ENCODE peak calls at places on chromosomes 2 and 18, in six cellular contexts. One of them, this sample, is unnamed.

GRCh38 chr2:44479127-44479887 is 117.6 kb downstream of the CAMKMT start:
- DNase-seq in tibial artery: no peak
- DNase-seq in uterus: peak; percentile 17
- DNase-seq in adipocyte: peak; percentile 92
- DNase-seq in heart right ventricle: peak; percentile 51
- DNase-seq in fibroblast of lung: peak; percentile 90
- DNase-seq in this sample: peak; percentile 88

GRCh38 chr2:70834106-70834505 is 1.5 kb downstream of the CD207 start:
- DNase-seq in adipocyte: no peak
- DNase-seq in fibroblast of lung: no peak
- DNase-seq in uterus: no peak
- DNase-seq in heart right ventricle: no peak
- DNase-seq in tibial artery: no peak
- DNase-seq in this sample: no peak

GRCh38 chr18:49656098-49656591 is 94.3 kb downstream of the LIPG start:
- DNase-seq in heart right ventricle: no peak
- DNase-seq in adipocyte: peak; percentile 4
- DNase-seq in tibial artery: no peak
- DNase-seq in uterus: no peak
- DNase-seq in fibroblast of lung: peak; percentile 55
- DNase-seq in this sample: peak; percentile 74

GRCh38 chr2:38750011-38750792 is 959 bp downstream of the SRSF7 start:
- DNase-seq in fibroblast of lung: peak; percentile 40
- DNase-seq in heart right ventricle: peak; percentile 61
- DNase-seq in adipocyte: peak; percentile 77
- DNase-seq in uterus: peak; percentile 52
- DNase-seq in tibial artery: peak; percentile 83
- DNase-seq in this sample: peak; percentile 43

GRCh38 chr2:69810550-69810949 is 18.9 kb upstream of the GMCL1 start:
- DNase-seq in uterus: no peak
- DNase-seq in adipocyte: no peak
- DNase-seq in fibroblast of lung: no peak
- DNase-seq in tibial artery: no peak
- DNase-seq in heart right ventricle: no peak
- DNase-seq in this sample: no peak

GRCh38 chr2:67824196-67824595 is 238.6 kb downstream of the C1D start:
- DNase-seq in tibial artery: no peak
- DNase-seq in uterus: peak; percentile 25
- DNase-seq in fibroblast of lung: peak; percentile 47
- DNase-seq in heart right ventricle: no peak
- DNase-seq in adipocyte: no peak
- DNase-seq in this sample: peak; percentile 18

GRCh38 chr18:70422061-70422965 is 133.5 kb downstream of the SOCS6 start:
- DNase-seq in uterus: peak; percentile 78
- DNase-seq in fibroblast of lung: peak; percentile 95
- DNase-seq in tibial artery: peak; percentile 88
- DNase-seq in heart right ventricle: peak; percentile 79
- DNase-seq in adipocyte: peak; percentile 72
- DNase-seq in this sample: peak; percentile 90

GRCh38 chr2:232533944-232534710 is 5.4 kb upstream of the CHRNG start:
- DNase-seq in uterus: no peak
- DNase-seq in tibial artery: no peak
- DNase-seq in fibroblast of lung: no peak
- DNase-seq in adipocyte: no peak
- DNase-seq in heart right ventricle: no peak
- DNase-seq in this sample: no peak

GRCh38 chr2:69097908-69098655 is 85.1 kb downstream of the ANTXR1 start:
- DNase-seq in uterus: no peak
- DNase-seq in heart right ventricle: no peak
- DNase-seq in tibial artery: no peak
- DNase-seq in fibroblast of lung: no peak
- DNase-seq in adipocyte: no peak
- DNase-seq in this sample: no peak

DNA sequence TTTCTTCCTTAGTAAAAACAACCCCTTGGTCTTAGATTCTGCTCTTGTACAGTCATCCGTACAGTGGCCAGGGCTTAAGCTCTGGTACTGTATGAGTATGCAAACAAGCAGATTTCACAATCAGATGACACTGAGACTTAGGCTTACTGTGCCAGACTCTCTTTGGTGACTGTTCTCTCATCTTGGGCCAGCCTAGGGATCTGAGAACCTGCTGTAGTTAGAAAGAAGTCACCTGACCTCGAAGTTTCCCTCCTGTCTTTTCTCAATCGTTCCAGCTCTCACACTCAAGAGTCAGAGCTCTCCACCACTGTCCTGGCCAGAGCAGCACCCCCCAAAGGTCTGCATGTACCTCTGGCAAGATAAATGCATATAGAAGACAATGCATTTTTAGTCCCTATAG is 63.2 kb downstream of the ZEB2 start:
- DNase-seq in tibial artery: no peak
- DNase-seq in fibroblast of lung: peak; percentile 91
- DNase-seq in uterus: no peak
- DNase-seq in adipocyte: peak; percentile 90
- DNase-seq in heart right ventricle: peak; percentile 29
- DNase-seq in this sample: peak; percentile 59
- H3K4me1 ChIP-seq in tibial artery: peaks cover 35% of the 10 kb centered on the region
- H3K4me1 ChIP-seq in fibroblast of lung: peaks cover 31% of the 10 kb centered on the region
- H3K4me1 ChIP-seq in uterus: no peaks in the 10 kb centered on the region
- H3K4me1 ChIP-seq in adipocyte: peaks cover 79% of the 10 kb centered on the region
- H3K4me1 ChIP-seq in heart right ventricle: peaks cover 99% of the 10 kb centered on the region
- H3K4me1 ChIP-seq in this sample: no peaks in the 10 kb centered on the region

DNA sequence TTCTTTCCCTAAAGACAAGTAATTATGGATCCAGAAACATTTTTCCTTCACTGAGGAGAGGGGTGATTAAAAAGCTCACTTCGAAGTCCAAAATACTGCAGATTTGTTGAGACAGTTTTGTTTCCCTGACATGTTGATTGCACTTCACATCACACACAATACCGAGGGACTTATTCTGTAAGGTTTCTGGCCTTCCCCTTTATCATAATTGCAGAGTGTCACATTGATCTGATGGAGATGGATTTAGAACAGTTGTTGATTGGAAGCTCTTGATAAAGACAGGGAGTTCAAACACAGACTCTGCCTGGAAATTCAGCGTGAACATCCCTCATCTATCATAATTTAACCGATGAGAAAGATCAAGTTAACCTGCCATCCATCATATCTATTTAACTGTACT is 163.6 kb downstream of the PTPRM start:
- DNase-seq in uterus: no peak
- DNase-seq in adipocyte: no peak
- DNase-seq in heart right ventricle: no peak
- DNase-seq in tibial artery: no peak
- DNase-seq in fibroblast of lung: no peak
- DNase-seq in this sample: no peak
- H3K4me1 ChIP-seq in uterus: no peaks in the 10 kb centered on the region
- H3K4me1 ChIP-seq in adipocyte: peaks cover 24% of the 10 kb centered on the region
- H3K4me1 ChIP-seq in heart right ventricle: peaks cover 58% of the 10 kb centered on the region
- H3K4me1 ChIP-seq in tibial artery: peaks cover 8% of the 10 kb centered on the region
- H3K4me1 ChIP-seq in fibroblast of lung: no peaks in the 10 kb centered on the region
- H3K4me1 ChIP-seq in this sample: no peaks in the 10 kb centered on the region

GRCh38 chr2:85611705-85612587 is at the start of gene C2orf68:
- DNase-seq in adipocyte: peak; percentile 96
- DNase-seq in heart right ventricle: peak; percentile 93
- DNase-seq in tibial artery: peak; percentile 94
- DNase-seq in uterus: peak; percentile 87
- DNase-seq in fibroblast of lung: peak; percentile 88
- DNase-seq in this sample: peak; percentile 81
- H3K4me1 ChIP-seq in adipocyte: peaks cover 10% of the 10 kb centered on the region
- H3K4me1 ChIP-seq in heart right ventricle: peaks cover 53% of the 10 kb centered on the region
- H3K4me1 ChIP-seq in tibial artery: peaks cover 43% of the 10 kb centered on the region
- H3K4me1 ChIP-seq in uterus: no peaks in the 10 kb centered on the region
- H3K4me1 ChIP-seq in fibroblast of lung: peaks cover 8% of the 10 kb centered on the region
- H3K4me1 ChIP-seq in this sample: peaks cover 9% of the 10 kb centered on the region

DNA sequence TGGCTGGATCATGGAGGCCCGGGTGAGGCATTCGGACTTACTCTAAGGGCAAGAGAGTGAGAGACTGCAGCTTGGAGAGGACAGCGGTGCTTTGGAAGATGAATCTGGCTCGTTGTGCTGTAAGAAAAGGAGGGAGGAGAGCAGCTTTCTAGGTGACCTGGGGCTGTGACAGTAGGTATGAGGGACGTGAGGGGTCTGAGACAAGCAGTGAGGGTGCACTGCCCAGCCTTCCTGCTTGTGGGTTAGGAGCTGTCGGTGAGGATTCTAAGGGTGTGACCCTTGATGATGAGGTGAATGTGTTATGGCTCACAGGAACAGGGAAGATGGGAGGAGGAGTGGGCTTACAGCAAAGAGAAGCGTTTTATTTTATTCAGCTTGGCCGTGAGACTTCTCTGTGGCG is 27.1 kb upstream of the RHOB start:
- DNase-seq in heart right ventricle: no peak
- DNase-seq in tibial artery: peak; percentile 48
- DNase-seq in fibroblast of lung: no peak
- DNase-seq in uterus: no peak
- DNase-seq in adipocyte: no peak
- DNase-seq in this sample: no peak
- H3K4me1 ChIP-seq in heart right ventricle: peaks cover 45% of the 10 kb centered on the region
- H3K4me1 ChIP-seq in tibial artery: peaks cover 52% of the 10 kb centered on the region
- H3K4me1 ChIP-seq in fibroblast of lung: peaks cover 44% of the 10 kb centered on the region
- H3K4me1 ChIP-seq in uterus: peaks cover 9% of the 10 kb centered on the region
- H3K4me1 ChIP-seq in adipocyte: peaks cover 65% of the 10 kb centered on the region
- H3K4me1 ChIP-seq in this sample: peaks cover 22% of the 10 kb centered on the region

GRCh38 chr2:237199577-237199976 is 113.9 kb downstream of the COPS8 start:
- DNase-seq in heart right ventricle: no peak
- DNase-seq in uterus: no peak
- DNase-seq in tibial artery: no peak
- DNase-seq in adipocyte: no peak
- DNase-seq in fibroblast of lung: no peak
- DNase-seq in this sample: no peak

GRCh38 chr2:237200462-237200861 is 114.8 kb downstream of the COPS8 start:
- DNase-seq in fibroblast of lung: no peak
- DNase-seq in tibial artery: no peak
- DNase-seq in heart right ventricle: no peak
- DNase-seq in adipocyte: no peak
- DNase-seq in uterus: no peak
- DNase-seq in this sample: no peak

GRCh38 chr2:237205111-237205541 is 119.4 kb downstream of the COPS8 start:
- DNase-seq in uterus: no peak
- DNase-seq in adipocyte: no peak
- DNase-seq in heart right ventricle: peak; percentile 39
- DNase-seq in fibroblast of lung: peak; percentile 67
- DNase-seq in tibial artery: no peak
- DNase-seq in this sample: no peak

GRCh38 chr2:237201461-237202287 is 116.0 kb downstream of the COPS8 start:
- DNase-seq in heart right ventricle: no peak
- DNase-seq in tibial artery: peak; percentile 84
- DNase-seq in fibroblast of lung: peak; percentile 96
- DNase-seq in adipocyte: peak; percentile 71
- DNase-seq in uterus: peak; percentile 49
- DNase-seq in this sample: peak; percentile 96

DNA sequence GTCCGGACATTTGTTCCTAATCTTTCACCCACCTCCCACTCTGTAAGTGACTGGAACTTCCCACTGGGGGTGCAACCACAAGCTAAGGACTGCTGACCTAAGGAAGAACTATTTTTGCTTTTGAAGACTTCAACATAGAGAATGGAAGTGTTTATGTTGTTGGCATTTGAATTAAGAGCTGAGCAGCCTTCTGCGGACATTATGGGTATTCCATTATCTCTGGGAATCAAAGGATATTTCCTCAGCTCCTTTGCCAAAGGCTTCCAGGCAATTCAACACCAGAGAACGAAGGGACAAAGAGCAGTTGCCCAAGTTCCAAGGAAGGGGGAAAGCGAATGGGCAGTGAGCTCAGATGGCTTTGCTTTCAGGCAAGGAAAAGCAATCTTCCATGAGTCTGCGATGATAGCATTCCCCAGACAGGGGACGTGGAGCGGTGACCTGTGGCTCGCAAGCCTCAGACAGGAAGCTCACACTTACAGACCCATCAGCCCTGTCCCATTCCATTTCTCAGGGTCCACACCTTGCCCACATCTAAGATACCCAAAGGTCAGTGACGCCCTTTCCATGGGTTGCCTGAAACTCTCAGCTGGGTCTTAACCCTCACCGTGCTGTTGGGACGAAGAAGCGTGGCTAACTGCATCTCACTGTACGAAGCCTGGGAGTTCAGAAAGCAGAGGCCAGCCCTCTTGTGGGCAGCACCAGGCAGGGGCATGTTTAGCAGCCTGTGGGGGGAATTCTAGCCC is 116.8 kb downstream of the COPS8 start:
- DNase-seq in heart right ventricle: no peak
- DNase-seq in adipocyte: no peak
- DNase-seq in tibial artery: no peak
- DNase-seq in fibroblast of lung: no peak
- DNase-seq in uterus: no peak
- DNase-seq in this sample: no peak
- H3K4me1 ChIP-seq in heart right ventricle: peaks cover 44% of the 10 kb centered on the region
- H3K4me1 ChIP-seq in adipocyte: peaks cover 48% of the 10 kb centered on the region
- H3K4me1 ChIP-seq in tibial artery: peaks cover 27% of the 10 kb centered on the region
- H3K4me1 ChIP-seq in fibroblast of lung: peaks cover 45% of the 10 kb centered on the region
- H3K4me1 ChIP-seq in uterus: no peaks in the 10 kb centered on the region
- H3K4me1 ChIP-seq in this sample: peaks cover 51% of the 10 kb centered on the region

GRCh38 chr18:11862468-11863137 is 11.4 kb downstream of the CHMP1B start:
- DNase-seq in fibroblast of lung: no peak
- DNase-seq in adipocyte: no peak
- DNase-seq in tibial artery: no peak
- DNase-seq in uterus: no peak
- DNase-seq in heart right ventricle: no peak
- DNase-seq in this sample: no peak

GRCh38 chr18:11868230-11868629 is 17.0 kb downstream of the CHMP1B start:
- DNase-seq in heart right ventricle: no peak
- DNase-seq in fibroblast of lung: no peak
- DNase-seq in adipocyte: no peak
- DNase-seq in tibial artery: peak; percentile 25
- DNase-seq in uterus: no peak
- DNase-seq in this sample: no peak

GRCh38 chr18:11866329-11866728 is 15.1 kb downstream of the CHMP1B start:
- DNase-seq in tibial artery: peak; percentile 51
- DNase-seq in uterus: no peak
- DNase-seq in adipocyte: no peak
- DNase-seq in fibroblast of lung: no peak
- DNase-seq in heart right ventricle: no peak
- DNase-seq in this sample: no peak

GRCh38 chr18:11866764-11867163 is 15.6 kb downstream of the CHMP1B start:
- DNase-seq in tibial artery: peak; percentile 55
- DNase-seq in uterus: no peak
- DNase-seq in adipocyte: no peak
- DNase-seq in fibroblast of lung: no peak
- DNase-seq in heart right ventricle: no peak
- DNase-seq in this sample: no peak

DNA sequence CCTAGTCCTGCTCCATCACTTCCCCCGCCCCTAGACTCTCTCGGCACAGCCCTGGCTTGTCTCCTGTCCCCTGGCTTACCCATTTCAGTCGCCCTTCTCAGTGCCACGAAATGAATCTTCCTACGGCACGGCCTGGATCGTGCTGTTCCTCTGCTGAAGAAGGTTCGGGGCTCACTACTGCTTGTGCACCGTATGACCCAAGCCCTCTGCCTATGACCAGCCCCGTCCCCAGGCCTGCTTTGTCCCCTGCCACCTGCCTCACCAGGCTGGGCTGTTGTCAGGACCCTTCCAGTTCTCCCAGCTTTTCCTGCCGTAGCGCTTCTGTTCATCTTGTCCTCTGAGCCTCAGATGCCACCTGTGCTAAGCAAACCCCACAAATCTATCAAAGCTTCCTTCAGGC is 13.9 kb downstream of the CHMP1B start:
- DNase-seq in fibroblast of lung: no peak
- DNase-seq in adipocyte: no peak
- DNase-seq in heart right ventricle: no peak
- DNase-seq in tibial artery: peak; percentile 29
- DNase-seq in uterus: no peak
- DNase-seq in this sample: no peak
- H3K4me1 ChIP-seq in fibroblast of lung: no peaks in the 10 kb centered on the region
- H3K4me1 ChIP-seq in adipocyte: peaks cover 8% of the 10 kb centered on the region
- H3K4me1 ChIP-seq in heart right ventricle: peaks cover under 1% of the 10 kb centered on the region
- H3K4me1 ChIP-seq in tibial artery: no peaks in the 10 kb centered on the region
- H3K4me1 ChIP-seq in uterus: no peaks in the 10 kb centered on the region
- H3K4me1 ChIP-seq in this sample: peaks cover 8% of the 10 kb centered on the region